ENCODE peak calls at places on chromosomes 11 and 22, in ten cellular contexts. I is effector memory CD4-positive, alpha-beta T cell; U is Kasumi-1; L is stimulated activated naive B cell treated with anti-CD40 and anti-IgM and Interleukin-4, amounts not matched to agents 10 μg/mL and 1 μg/mL and 100 μg/mL, for 72 hours; P is GM12864; N is brain microvascular endothelial cell; T is naive thymus-derived CD8-positive, alpha-beta T cell; H is stimulated activated CD4-positive, alpha-beta T cell treated with anti-CD3 and anti-CD28 coated beads, Interleukin-12 subunit alpha, Interleukin-12 subunit beta, amount 100 ng/mL, for 24 hours; W is erythroblast; S is foreskin fibroblast. K is an unnamed sample.

GRCh38 chr11:48091426-48092102 is 111.2 kb downstream of the PTPRJ start:
- DNase-seq in N (no peak), I (no peak), P (no peak), S (no peak), H (no peak), W (no peak), L (no peak), U (no peak), T (no peak), K (no peak)

GRCh38 chr22:40156001-40156516 is 21.7 kb upstream of the TNRC6B start:
- DNase-seq in S (peak), H (no peak), U (peak), W (peak), T (no peak), L (no peak), N (peak), P (no peak), I (no peak), K (no peak)

GRCh38 chr22:24091551-24092420 is 80.7 kb downstream of the CABIN1 start:
- DNase-seq in S (no peak), U (no peak), P (no peak), H (no peak), I (no peak), T (no peak), W (peak), N (no peak), L (no peak), K (no peak)

GRCh38 chr11:100969008-100969407 is 160.6 kb downstream of the PGR start:
- DNase-seq in U (no peak), W (no peak), H (no peak), N (no peak), L (no peak), T (no peak), P (no peak), I (no peak), S (no peak), K (no peak)

GRCh38 chr11:114099392-114100178 is 40.1 kb downstream of the ZBTB16 start:
- DNase-seq in P (no peak), T (no peak), U (no peak), S (no peak), I (no peak), W (no peak), L (no peak), N (no peak), H (no peak), K (no peak)

GRCh38 chr11:120811731-120812130 is 212.2 kb upstream of the TBCEL start:
- DNase-seq in N (no peak), S (no peak), P (no peak), W (no peak), U (no peak), I (no peak), L (no peak), T (no peak), H (no peak), K (no peak)

GRCh38 chr11:33735426-33736147 is 636 bp downstream of the CD59 start:
- DNase-seq in S (no peak), N (no peak), U (peak), L (peak), I (peak), H (no peak), P (peak), W (peak), T (peak), K (peak)

GRCh38 chr11:13238879-13239514 is 38.6 kb upstream of the BMAL1 start:
- DNase-seq in W (peak), I (peak), H (peak), P (peak), U (peak), L (peak), S (no peak), N (peak), T (peak), K (peak)

GRCh38 chr22:26658671-26659478 is 1.5 kb downstream of the MIAT start:
- DNase-seq in T (peak), P (peak), N (peak), U (peak), S (peak), H (peak), W (peak), I (peak), L (peak), K (peak)

GRCh38 chr11:1122356-1123002 is 35.3 kb upstream of the MUC5AC start:
- DNase-seq in T (no peak), I (no peak), W (no peak), P (no peak), H (no peak), U (no peak), S (no peak), L (no peak), N (no peak), K (no peak)

GRCh38 chr11:63813563-63814382 is 517 bp downstream of the SPINDOC start:
- DNase-seq in N (peak), P (peak), S (peak), W (peak), H (no peak), L (peak), U (peak), T (no peak), I (no peak), K (peak)

GRCh38 chr11:20355221-20356219 is 8.0 kb upstream of the HTATIP2 start:
- DNase-seq in S (peak), N (peak), H (no peak), W (peak), I (no peak), P (no peak), U (peak), L (peak), T (peak), K (peak)

GRCh38 chr22:50694099-50694498 is 21.5 kb downstream of the SHANK3 start:
- DNase-seq in N (no peak), S (no peak), W (no peak), L (no peak), P (no peak), U (no peak), I (no peak), T (no peak), H (no peak), K (no peak)

GRCh38 chr11:44600739-44601416 is 35.4 kb downstream of the CD82 start:
- DNase-seq in I (no peak), N (no peak), T (no peak), W (no peak), H (no peak), L (peak), U (no peak), P (no peak), S (no peak), K (no peak)

GRCh38 chr22:29904020-29904419 is 21.0 kb downstream of the MTMR3 start:
- DNase-seq in S (no peak), U (no peak), L (no peak), T (no peak), W (no peak), I (no peak), P (no peak), N (no peak), H (no peak), K (no peak)

GRCh38 chr11:2792376-2793250 is 92.8 kb upstream of the KCNQ1OT1 start:
- DNase-seq in T (no peak), I (no peak), S (no peak), L (no peak), W (no peak), N (no peak), P (no peak), U (no peak), H (no peak), K (no peak)

GRCh38 chr11:62664405-62665074 is 470 bp downstream of the C11orf98 start:
- DNase-seq in T (peak), S (peak), L (no peak), U (peak), W (peak), I (peak), P (no peak), N (no peak), H (no peak), K (peak)

GRCh38 chr11:2484576-2485125 is 39.8 kb downstream of the KCNQ1 start:
- DNase-seq in S (no peak), I (no peak), L (no peak), T (no peak), H (no peak), U (no peak), P (no peak), N (no peak), W (no peak), K (no peak)

GRCh38 chr11:7473702-7474101 is 11.6 kb upstream of the OLFML1 start:
- DNase-seq in L (peak), H (no peak), P (no peak), S (no peak), I (no peak), W (no peak), T (no peak), N (no peak), U (no peak), K (no peak)

GRCh38 chr22:46581580-46582244 is 38.5 kb upstream of the GRAMD4 start:
- DNase-seq in N (no peak), I (no peak), T (no peak), H (no peak), S (no peak), P (no peak), U (no peak), W (no peak), L (no peak), K (no peak)

GRCh38 chr11:65262775-65263174 is 1.0 kb downstream of the POLA2 start:
- DNase-seq in S (no peak), N (no peak), T (no peak), I (no peak), P (no peak), L (no peak), U (no peak), H (no peak), W (peak), K (no peak)

GRCh38 chr11:130208241-130209127 is 48.9 kb downstream of the ST14 start:
- DNase-seq in U (no peak), T (no peak), W (no peak), S (no peak), I (no peak), P (no peak), H (no peak), L (no peak), N (no peak), K (no peak)